ENCODE peak calls at places on chromosome 9, in seven cellular contexts. U is erythroblast, I is A549, N is GM12891, G is transverse colon, H is IMR-90, Q is NB4. P is an unnamed sample.

GRCh38 chr9:69542048-69542447 is 130.1 kb downstream of the APBA1 start:
- DNase-seq in N (no peak), I (no peak), H (no peak), G (no peak), Q (no peak), U (no peak), P (no peak)

GRCh38 chr9:108043585-108043984 is 554.0 kb upstream of the KLF4 start:
- DNase-seq in Q (no peak), G (no peak), U (no peak), I (no peak), H (no peak), N (no peak), P (no peak)

GRCh38 chr9:89109666-89110065 is 69.0 kb downstream of the SHC3 start:
- DNase-seq in I (no peak), Q (no peak), G (no peak), H (peak), N (no peak), U (no peak), P (no peak)

GRCh38 chr9:122126340-122127333 is 32.9 kb downstream of the NDUFA8 start:
- DNase-seq in G (no peak), I (no peak), U (peak), Q (no peak), N (no peak), H (peak), P (no peak)

GRCh38 chr9:94150279-94150828 is 66.1 kb downstream of the PTPDC1 start:
- DNase-seq in Q (no peak), G (no peak), H (no peak), U (no peak), I (no peak), N (no peak), P (no peak)

GRCh38 chr9:89621031-89621430 is 16.2 kb downstream of the GADD45G start:
- DNase-seq in G (no peak), H (no peak), U (no peak), N (no peak), I (no peak), Q (no peak), P (no peak)

GRCh38 chr9:2469681-2470141 is 151.9 kb upstream of the VLDLR start:
- DNase-seq in H (peak), Q (peak), N (no peak), G (peak), U (peak), I (no peak), P (no peak)

GRCh38 chr9:77959803-77960202 is 71.8 kb downstream of the GNAQ start:
- DNase-seq in G (no peak), I (no peak), Q (no peak), H (no peak), N (no peak), U (no peak), P (no peak)

GRCh38 chr9:113501821-113502220 is 38.3 kb downstream of the RGS3 start:
- DNase-seq in N (no peak), H (no peak), Q (no peak), G (no peak), U (no peak), I (no peak), P (no peak)
- TF ChIP-seq POLR2A in N (no peak), H (no peak), Q (no peak), G (no peak), U (no peak), I (no peak), P (no peak)

GRCh38 chr9:130351343-130351742 is 85.8 kb downstream of the HMCN2 start:
- DNase-seq in U (no peak), G (no peak), N (no peak), H (no peak), Q (no peak), I (no peak), P (no peak)
- TF ChIP-seq POLR2A in U (no peak), G (no peak), N (no peak), H (no peak), Q (no peak), I (no peak), P (no peak)

GRCh38 chr9:114386886-114387677 is 700 bp downstream of the AKNA start:
- DNase-seq in U (no peak), N (no peak), G (peak), H (peak), I (no peak), Q (peak), P (no peak)
- TF ChIP-seq POLR2A in U (no peak), N (no peak), G (no peak), H (no peak), I (no peak), Q (no peak), P (no peak)

DNA sequence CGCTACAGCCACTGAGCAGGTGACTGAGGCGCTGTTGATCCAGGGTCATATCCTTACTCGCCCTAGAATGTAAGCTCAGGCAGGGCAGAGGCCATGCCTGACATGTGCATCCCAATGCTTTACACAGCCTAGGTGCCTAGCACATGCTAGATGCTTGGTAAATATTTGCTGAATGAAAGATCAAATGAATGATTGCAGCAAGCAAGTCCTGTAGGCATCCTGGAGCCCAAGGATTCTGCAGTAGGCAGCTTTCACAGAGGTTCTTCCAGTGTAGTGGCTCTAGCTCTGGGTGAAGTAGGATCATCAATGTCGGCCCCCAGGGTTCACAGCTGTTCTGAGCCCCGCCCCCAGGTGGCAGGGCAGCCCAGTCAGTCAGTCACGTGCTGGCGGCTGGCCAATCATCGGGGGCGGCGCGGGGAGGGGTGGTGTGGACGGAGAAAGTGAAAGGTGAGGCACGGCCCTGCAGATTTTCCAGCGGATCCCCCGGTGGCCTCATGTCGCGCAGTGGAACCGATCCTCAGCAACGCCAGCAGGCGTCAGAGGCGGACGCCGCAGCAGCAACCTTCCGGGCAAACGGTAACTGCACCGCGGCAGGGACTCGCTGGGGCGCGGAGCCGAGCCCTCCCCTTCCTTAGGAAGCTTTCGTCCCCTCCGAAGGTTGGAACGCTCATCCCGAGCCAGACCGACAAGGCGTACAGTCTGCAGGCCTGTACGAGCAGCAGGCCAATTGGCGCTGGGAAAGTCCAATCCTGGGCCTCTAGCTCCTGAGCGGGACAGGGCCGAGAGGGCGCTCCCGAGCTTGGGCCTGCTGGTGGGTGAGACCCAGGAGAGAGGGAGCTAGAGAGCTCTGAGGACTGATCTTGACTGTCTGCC is at the start of gene GALT:
- DNase-seq in U (peak), Q (peak), G (peak), I (peak), N (peak), H (peak), P (peak)
- TF ChIP-seq POLR2A in U (peak), Q (peak), G (peak), I (peak), N (no peak), H (no peak), P (peak)

GRCh38 chr9:120914953-120915352 is 11.6 kb downstream of the TRAF1 start:
- DNase-seq in H (peak), G (no peak), I (no peak), N (no peak), Q (no peak), U (no peak), P (no peak)

GRCh38 chr9:120917285-120917684 is 9.3 kb downstream of the TRAF1 start:
- DNase-seq in Q (no peak), I (no peak), U (no peak), H (no peak), N (no peak), G (no peak), P (no peak)

GRCh38 chr9:120917989-120918630 is 8.5 kb downstream of the TRAF1 start:
- DNase-seq in Q (no peak), H (no peak), G (no peak), N (no peak), U (no peak), I (no peak), P (no peak)

GRCh38 chr9:120915854-120916495 is 10.6 kb downstream of the TRAF1 start:
- DNase-seq in U (no peak), G (no peak), I (no peak), N (no peak), Q (peak), H (no peak), P (no peak)

DNA sequence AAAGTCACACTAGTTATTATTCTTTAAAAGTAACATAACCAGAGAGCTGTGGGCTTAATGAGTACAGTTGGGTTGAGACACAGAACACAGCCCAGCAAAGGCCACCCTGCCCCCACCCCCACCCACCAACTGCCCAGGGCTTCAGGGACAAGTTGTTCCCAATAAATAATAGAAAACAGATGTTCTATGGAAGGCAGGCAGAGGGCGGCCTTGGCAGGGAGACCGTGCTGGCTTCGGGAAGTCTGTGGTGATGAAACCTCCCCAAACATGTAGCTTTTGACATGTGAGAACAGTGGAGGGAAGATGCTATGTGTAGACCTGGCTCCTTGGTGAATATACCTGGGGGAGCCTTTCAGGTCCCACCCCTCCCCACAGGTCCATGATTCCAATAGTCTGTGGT is 10.0 kb downstream of the TRAF1 start:
- DNase-seq in H (peak), N (no peak), U (no peak), Q (no peak), G (no peak), I (no peak), P (no peak)
- TF ChIP-seq POLR2A in H (no peak), N (no peak), U (no peak), Q (no peak), G (no peak), I (no peak), P (no peak)

GRCh38 chr9:124333180-124333579 is 75.4 kb downstream of the NEK6 start:
- DNase-seq in G (no peak), N (no peak), H (no peak), U (no peak), Q (no peak), I (no peak), P (no peak)
- TF ChIP-seq POLR2A in G (no peak), N (no peak), H (no peak), U (no peak), Q (no peak), I (no peak), P (no peak)

GRCh38 chr9:128372784-128373183 is 1.6 kb downstream of the URM1 start:
- DNase-seq in G (no peak), I (no peak), U (peak), N (no peak), Q (no peak), H (peak), P (no peak)

GRCh38 chr9:128370367-128370751 is 815 bp upstream of the URM1 start:
- DNase-seq in H (no peak), G (no peak), Q (no peak), U (no peak), N (no peak), I (no peak), P (no peak)

GRCh38 chr9:128372188-128372641 is 1.0 kb downstream of the URM1 start:
- DNase-seq in N (no peak), U (peak), G (no peak), H (no peak), I (no peak), Q (peak), P (no peak)

GRCh38 chr9:128371622-128372117 is 496 bp downstream of the URM1 start:
- DNase-seq in Q (peak), U (peak), G (no peak), I (no peak), H (no peak), N (no peak), P (no peak)

DNA sequence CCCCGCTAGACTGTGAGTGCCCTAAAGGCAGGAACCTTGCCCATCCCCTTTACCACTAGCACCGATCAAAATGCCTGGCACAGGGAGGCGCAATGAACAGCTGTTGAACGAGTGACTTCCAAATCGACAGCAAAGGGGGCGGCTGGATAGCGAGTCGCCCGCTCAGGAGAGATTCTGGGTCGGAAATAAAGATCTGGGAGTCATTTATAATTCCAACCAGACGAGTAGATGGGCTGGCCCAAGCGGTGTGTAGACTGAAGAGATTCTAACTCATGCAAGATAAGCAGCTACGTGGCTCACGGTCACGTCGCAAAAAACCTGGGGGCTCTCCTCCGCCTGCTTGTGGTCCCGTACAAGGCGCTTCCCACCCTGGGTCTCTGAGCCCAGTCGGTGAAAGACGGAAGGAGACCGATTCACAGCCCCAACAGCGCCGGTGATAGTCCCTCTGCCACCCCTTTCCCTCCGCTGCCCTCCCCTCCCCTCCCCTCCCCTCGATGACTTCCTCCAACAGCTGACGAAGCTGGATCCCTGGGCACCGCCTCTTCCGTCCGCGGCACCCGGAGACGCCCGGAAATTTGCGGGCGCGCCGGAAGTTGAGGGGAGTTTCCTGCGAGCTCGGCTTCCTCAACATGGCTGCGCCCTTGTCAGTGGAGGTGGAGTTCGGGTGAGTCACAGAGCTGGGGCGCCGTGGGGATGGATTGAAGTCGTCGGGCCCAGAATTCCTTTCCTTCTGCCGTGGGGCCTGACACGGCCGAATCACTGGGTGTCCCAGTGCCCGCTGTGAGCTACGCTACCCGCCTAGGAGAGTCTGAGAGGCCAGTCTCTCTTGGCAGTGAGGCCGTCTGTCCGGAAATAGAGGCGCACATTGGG is at the start of gene URM1:
- DNase-seq in N (peak), U (peak), Q (peak), I (peak), H (peak), G (peak), P (peak)
- TF ChIP-seq POLR2A in N (peak), U (peak), Q (peak), I (peak), H (peak), G (peak), P (peak)